ENCODE peak calls at places on chromosomes 3 and 15, in seven cellular contexts. One of them, this sample, is unnamed.

GRCh38 chr3:42031808-42032475 is 59.2 kb upstream of the TRAK1 start:
- DNase-seq in CD4-positive, alpha-beta memory T cell: no peak
- DNase-seq in neuronal stem cell: no peak
- DNase-seq in COR-L47: no peak
- DNase-seq in SHP77: no peak
- DNase-seq in foreskin fibroblast: peak
- DNase-seq in AG10803: peak
- DNase-seq in this sample: no peak

GRCh38 chr3:114260152-114260551 is 22.8 kb upstream of the ZNF80 start:
- DNase-seq in AG10803: no peak
- DNase-seq in neuronal stem cell: no peak
- DNase-seq in CD4-positive, alpha-beta memory T cell: no peak
- DNase-seq in COR-L47: no peak
- DNase-seq in SHP77: no peak
- DNase-seq in foreskin fibroblast: no peak
- DNase-seq in this sample: no peak

GRCh38 chr3:138944842-138945645 is 1.9 kb downstream of the FOXL2 start:
- DNase-seq in foreskin fibroblast: peak
- DNase-seq in CD4-positive, alpha-beta memory T cell: peak
- DNase-seq in SHP77: no peak
- DNase-seq in neuronal stem cell: peak
- DNase-seq in COR-L47: no peak
- DNase-seq in AG10803: peak
- DNase-seq in this sample: peak

GRCh38 chr3:146554168-146554760 is 9.9 kb upstream of the PLSCR1 start:
- DNase-seq in neuronal stem cell: no peak
- DNase-seq in COR-L47: no peak
- DNase-seq in CD4-positive, alpha-beta memory T cell: no peak
- DNase-seq in foreskin fibroblast: peak
- DNase-seq in AG10803: peak
- DNase-seq in SHP77: no peak
- DNase-seq in this sample: no peak

GRCh38 chr3:187989458-187990153 is 164.4 kb upstream of the LPP start:
- DNase-seq in AG10803: no peak
- DNase-seq in SHP77: peak
- DNase-seq in COR-L47: no peak
- DNase-seq in neuronal stem cell: peak
- DNase-seq in foreskin fibroblast: peak
- DNase-seq in CD4-positive, alpha-beta memory T cell: no peak
- DNase-seq in this sample: no peak

GRCh38 chr3:264394-265156 is 68.0 kb downstream of the CHL1 start:
- DNase-seq in neuronal stem cell: no peak
- DNase-seq in COR-L47: no peak
- DNase-seq in SHP77: no peak
- DNase-seq in AG10803: peak
- DNase-seq in foreskin fibroblast: no peak
- DNase-seq in CD4-positive, alpha-beta memory T cell: no peak
- DNase-seq in this sample: no peak

GRCh38 chr15:31487811-31488436 is 161.3 kb downstream of the KLF13 start:
- DNase-seq in foreskin fibroblast: peak
- DNase-seq in neuronal stem cell: no peak
- DNase-seq in SHP77: no peak
- DNase-seq in AG10803: peak
- DNase-seq in CD4-positive, alpha-beta memory T cell: no peak
- DNase-seq in COR-L47: no peak
- DNase-seq in this sample: no peak

GRCh38 chr15:78203346-78204225 is 30.8 kb downstream of the ACSBG1 start:
- DNase-seq in foreskin fibroblast: no peak
- DNase-seq in AG10803: no peak
- DNase-seq in neuronal stem cell: no peak
- DNase-seq in CD4-positive, alpha-beta memory T cell: no peak
- DNase-seq in COR-L47: no peak
- DNase-seq in SHP77: no peak
- DNase-seq in this sample: no peak

GRCh38 chr15:56361978-56362377 is 3.2 kb upstream of the TEX9 start:
- DNase-seq in neuronal stem cell: no peak
- DNase-seq in SHP77: no peak
- DNase-seq in COR-L47: no peak
- DNase-seq in CD4-positive, alpha-beta memory T cell: no peak
- DNase-seq in AG10803: no peak
- DNase-seq in foreskin fibroblast: no peak
- DNase-seq in this sample: no peak

GRCh38 chr3:171274222-171274621 is 186.0 kb downstream of the TNIK start:
- DNase-seq in AG10803: no peak
- DNase-seq in COR-L47: no peak
- DNase-seq in neuronal stem cell: no peak
- DNase-seq in foreskin fibroblast: no peak
- DNase-seq in CD4-positive, alpha-beta memory T cell: no peak
- DNase-seq in SHP77: no peak
- DNase-seq in this sample: no peak

GRCh38 chr15:73051402-73051810 is 857 bp upstream of the NEO1 start:
- DNase-seq in CD4-positive, alpha-beta memory T cell: no peak
- DNase-seq in SHP77: peak
- DNase-seq in AG10803: no peak
- DNase-seq in neuronal stem cell: peak
- DNase-seq in foreskin fibroblast: no peak
- DNase-seq in COR-L47: no peak
- DNase-seq in this sample: no peak

GRCh38 chr3:105473521-105474223 is 107.0 kb downstream of the ALCAM start:
- DNase-seq in SHP77: no peak
- DNase-seq in COR-L47: no peak
- DNase-seq in neuronal stem cell: peak
- DNase-seq in CD4-positive, alpha-beta memory T cell: no peak
- DNase-seq in foreskin fibroblast: peak
- DNase-seq in AG10803: peak
- DNase-seq in this sample: no peak

GRCh38 chr3:37532168-37532567 is 329.5 kb upstream of the CTDSPL start:
- DNase-seq in AG10803: no peak
- DNase-seq in neuronal stem cell: no peak
- DNase-seq in COR-L47: no peak
- DNase-seq in CD4-positive, alpha-beta memory T cell: no peak
- DNase-seq in foreskin fibroblast: no peak
- DNase-seq in SHP77: no peak
- DNase-seq in this sample: no peak

GRCh38 chr3:185793381-185793780 is 31.5 kb downstream of the IGF2BP2 start:
- DNase-seq in foreskin fibroblast: no peak
- DNase-seq in AG10803: no peak
- DNase-seq in COR-L47: no peak
- DNase-seq in neuronal stem cell: no peak
- DNase-seq in SHP77: no peak
- DNase-seq in CD4-positive, alpha-beta memory T cell: no peak
- DNase-seq in this sample: no peak

GRCh38 chr3:69204315-69204957 is 82.0 kb upstream of the LMOD3 start:
- DNase-seq in CD4-positive, alpha-beta memory T cell: no peak
- DNase-seq in neuronal stem cell: no peak
- DNase-seq in COR-L47: no peak
- DNase-seq in foreskin fibroblast: peak
- DNase-seq in SHP77: no peak
- DNase-seq in AG10803: no peak
- DNase-seq in this sample: no peak

GRCh38 chr15:38768970-38769369 is 204.4 kb upstream of the RASGRP1 start:
- DNase-seq in AG10803: peak
- DNase-seq in foreskin fibroblast: peak
- DNase-seq in neuronal stem cell: peak
- DNase-seq in CD4-positive, alpha-beta memory T cell: no peak
- DNase-seq in SHP77: no peak
- DNase-seq in COR-L47: no peak
- DNase-seq in this sample: no peak

GRCh38 chr3:138383715-138384114 is 35.3 kb downstream of the MRAS start:
- DNase-seq in SHP77: no peak
- DNase-seq in CD4-positive, alpha-beta memory T cell: no peak
- DNase-seq in COR-L47: no peak
- DNase-seq in foreskin fibroblast: no peak
- DNase-seq in neuronal stem cell: no peak
- DNase-seq in AG10803: no peak
- DNase-seq in this sample: no peak

GRCh38 chr3:46936733-46937250 is 39.8 kb downstream of the CCDC12 start:
- DNase-seq in AG10803: peak
- DNase-seq in neuronal stem cell: no peak
- DNase-seq in COR-L47: no peak
- DNase-seq in SHP77: no peak
- DNase-seq in foreskin fibroblast: peak
- DNase-seq in CD4-positive, alpha-beta memory T cell: no peak
- DNase-seq in this sample: no peak

GRCh38 chr3:142649996-142650693 is 54.0 kb downstream of the PLS1 start:
- DNase-seq in COR-L47: peak
- DNase-seq in SHP77: no peak
- DNase-seq in foreskin fibroblast: no peak
- DNase-seq in AG10803: no peak
- DNase-seq in CD4-positive, alpha-beta memory T cell: no peak
- DNase-seq in neuronal stem cell: no peak
- DNase-seq in this sample: no peak

GRCh38 chr3:70851066-70851465 is 538.6 kb upstream of the MDFIC2 start:
- DNase-seq in AG10803: no peak
- DNase-seq in neuronal stem cell: no peak
- DNase-seq in COR-L47: no peak
- DNase-seq in foreskin fibroblast: peak
- DNase-seq in CD4-positive, alpha-beta memory T cell: no peak
- DNase-seq in SHP77: no peak
- DNase-seq in this sample: no peak

GRCh38 chr15:93861413-93861812 is 369.9 kb upstream of the MCTP2 start:
- DNase-seq in AG10803: peak
- DNase-seq in COR-L47: no peak
- DNase-seq in neuronal stem cell: no peak
- DNase-seq in SHP77: no peak
- DNase-seq in foreskin fibroblast: peak
- DNase-seq in CD4-positive, alpha-beta memory T cell: no peak
- DNase-seq in this sample: no peak

GRCh38 chr3:125436921-125437320 is 61.8 kb upstream of the ZNF148 start:
- DNase-seq in foreskin fibroblast: no peak
- DNase-seq in AG10803: no peak
- DNase-seq in CD4-positive, alpha-beta memory T cell: no peak
- DNase-seq in COR-L47: no peak
- DNase-seq in neuronal stem cell: no peak
- DNase-seq in SHP77: no peak
- DNase-seq in this sample: no peak

GRCh38 chr3:16311960-16312451 is 47.0 kb downstream of the OXNAD1 start:
- DNase-seq in SHP77: no peak
- DNase-seq in CD4-positive, alpha-beta memory T cell: peak
- DNase-seq in COR-L47: no peak
- DNase-seq in neuronal stem cell: no peak
- DNase-seq in foreskin fibroblast: no peak
- DNase-seq in AG10803: peak
- DNase-seq in this sample: peak

GRCh38 chr3:67064105-67064504 is 66.0 kb downstream of the KBTBD8 start:
- DNase-seq in AG10803: no peak
- DNase-seq in SHP77: no peak
- DNase-seq in COR-L47: no peak
- DNase-seq in neuronal stem cell: no peak
- DNase-seq in foreskin fibroblast: peak
- DNase-seq in CD4-positive, alpha-beta memory T cell: no peak
- DNase-seq in this sample: no peak

GRCh38 chr3:196192036-196193001 is 18.9 kb downstream of the ZDHHC19 start:
- DNase-seq in AG10803: no peak
- DNase-seq in foreskin fibroblast: no peak
- DNase-seq in neuronal stem cell: no peak
- DNase-seq in SHP77: no peak
- DNase-seq in COR-L47: no peak
- DNase-seq in CD4-positive, alpha-beta memory T cell: peak
- DNase-seq in this sample: peak

GRCh38 chr3:152564454-152564853 is 270.5 kb upstream of the P2RY1 start:
- DNase-seq in SHP77: no peak
- DNase-seq in foreskin fibroblast: peak
- DNase-seq in CD4-positive, alpha-beta memory T cell: no peak
- DNase-seq in AG10803: peak
- DNase-seq in COR-L47: no peak
- DNase-seq in neuronal stem cell: no peak
- DNase-seq in this sample: no peak

GRCh38 chr15:88315221-88315878 is 58.8 kb upstream of the NTRK3 start:
- DNase-seq in AG10803: no peak
- DNase-seq in COR-L47: no peak
- DNase-seq in foreskin fibroblast: no peak
- DNase-seq in SHP77: no peak
- DNase-seq in neuronal stem cell: no peak
- DNase-seq in CD4-positive, alpha-beta memory T cell: no peak
- DNase-seq in this sample: no peak

GRCh38 chr15:85312486-85312885 is 67.9 kb upstream of the AKAP13 start:
- DNase-seq in SHP77: no peak
- DNase-seq in AG10803: peak
- DNase-seq in foreskin fibroblast: no peak
- DNase-seq in COR-L47: no peak
- DNase-seq in CD4-positive, alpha-beta memory T cell: no peak
- DNase-seq in neuronal stem cell: no peak
- DNase-seq in this sample: no peak

GRCh38 chr3:43906847-43907507 is 216.2 kb downstream of the ABHD5 start:
- DNase-seq in SHP77: no peak
- DNase-seq in AG10803: no peak
- DNase-seq in COR-L47: no peak
- DNase-seq in neuronal stem cell: no peak
- DNase-seq in CD4-positive, alpha-beta memory T cell: no peak
- DNase-seq in foreskin fibroblast: no peak
- DNase-seq in this sample: no peak

GRCh38 chr3:161893972-161894371 is 397.4 kb downstream of the OTOL1 start:
- DNase-seq in neuronal stem cell: no peak
- DNase-seq in SHP77: no peak
- DNase-seq in AG10803: peak
- DNase-seq in COR-L47: no peak
- DNase-seq in CD4-positive, alpha-beta memory T cell: no peak
- DNase-seq in foreskin fibroblast: peak
- DNase-seq in this sample: no peak

GRCh38 chr3:128195802-128196201 is 42.5 kb downstream of the EEFSEC start:
- DNase-seq in foreskin fibroblast: no peak
- DNase-seq in COR-L47: no peak
- DNase-seq in SHP77: no peak
- DNase-seq in neuronal stem cell: no peak
- DNase-seq in AG10803: no peak
- DNase-seq in CD4-positive, alpha-beta memory T cell: no peak
- DNase-seq in this sample: no peak

This sample was measured in activated T-cell treated with anti-CD3 and anti-CD28 coated beads, Interleukin-2, amount 50 U/mL, for 1 hour.